ENCODE peak calls at places on chromosomes 4 and X, in six cellular contexts. S is substantia nigra; W is T-helper 2 cell; Q is activated CD4-positive, alpha-beta T cell treated with anti-CD3 and anti-CD28 coated beads, Interleukin-2, amount 50 U/mL, for 24 hours; G is progenitor cell of endocrine pancreas; N is head of caudate nucleus. Y is an unnamed sample.

GRCh38 chr4:123788577-123788976 is 392.0 kb downstream of the SPRY1 start:
- DNase-seq in S (no peak), N (no peak), G (no peak), W (no peak), Q (no peak), Y (no peak)

GRCh38 chr4:182653596-182653995 is 263.6 kb downstream of the DCTD start:
- DNase-seq in G (no peak), S (no peak), W (no peak), N (no peak), Q (no peak), Y (no peak)

GRCh38 chrX:134167804-134168203 is 69.2 kb upstream of the CCDC160 start:
- DNase-seq in S (no peak), Q (no peak), N (no peak), W (no peak), G (no peak), Y (no peak)

GRCh38 chr4:80263541-80264351 is 2.7 kb upstream of the FGF5 start:
- DNase-seq in Q (no peak), N (no peak), S (no peak), G (no peak), W (no peak), Y (no peak)

GRCh38 chr4:7649741-7650531 is 215.2 kb upstream of the PSAPL1 start:
- DNase-seq in G (no peak), S (no peak), N (no peak), Q (peak), W (peak), Y (peak)

GRCh38 chr4:87081826-87082225 is 138.6 kb downstream of the KLHL8 start:
- DNase-seq in G (no peak), Q (no peak), N (no peak), S (no peak), W (no peak), Y (no peak)

GRCh38 chrX:70262952-70263567 is 3.1 kb upstream of the P2RY4 start:
- DNase-seq in Q (no peak), S (no peak), N (no peak), W (peak), G (peak), Y (peak)

GRCh38 chrX:38320819-38321218 is 6.5 kb downstream of the RPGR start:
- DNase-seq in S (no peak), G (no peak), W (no peak), Q (no peak), N (no peak), Y (no peak)

GRCh38 chr4:141759796-141760425 is 123.5 kb downstream of the IL15 start:
- DNase-seq in W (no peak), S (no peak), Q (no peak), N (no peak), G (no peak), Y (no peak)

GRCh38 chrX:123869488-123869887 is 9.6 kb downstream of the XIAP start:
- DNase-seq in W (no peak), G (no peak), N (no peak), Q (no peak), S (no peak), Y (no peak)

GRCh38 chr4:102387552-102388150 is 42.4 kb upstream of the SLC39A8 start:
- DNase-seq in G (no peak), S (no peak), N (no peak), W (no peak), Q (no peak), Y (no peak)

GRCh38 chrX:10014462-10015373 is 47.6 kb downstream of the CLDN34 start:
- DNase-seq in N (peak), S (peak), Q (peak), G (peak), W (peak), Y (peak)

Y was measured in Peyer's patch.